ENCODE peak calls at places on chromosome 7, in ten cellular contexts. One of them, this sample, is unnamed. For H3K4me1, the result is how much of the 10 kb centered on the place peaks cover.

GRCh38 chr7:3943779-3944520 is 642.9 kb downstream of the SDK1 start:
- DNase-seq in Peyer's patch: no peak
- DNase-seq in PC-3: no peak
- DNase-seq in mammary epithelial cell: no peak
- DNase-seq in left ventricle myocardium inferior: no peak
- DNase-seq in adrenal gland: no peak
- DNase-seq in ovary: no peak
- DNase-seq in A549: no peak
- DNase-seq in lower lobe of right lung: no peak
- DNase-seq in IMR-90: no peak
- DNase-seq in this sample: no peak

GRCh38 chr7:155917836-155918385 is 105.6 kb upstream of the SHH start:
- DNase-seq in left ventricle myocardium inferior: no peak
- DNase-seq in PC-3: no peak
- DNase-seq in A549: no peak
- DNase-seq in lower lobe of right lung: no peak
- DNase-seq in Peyer's patch: no peak
- DNase-seq in adrenal gland: no peak
- DNase-seq in ovary: no peak
- DNase-seq in IMR-90: no peak
- DNase-seq in mammary epithelial cell: no peak
- DNase-seq in this sample: no peak

GRCh38 chr7:54664235-54665228 is 94.5 kb downstream of the SEC61G start:
- DNase-seq in Peyer's patch: peak
- DNase-seq in left ventricle myocardium inferior: peak
- DNase-seq in PC-3: peak
- DNase-seq in lower lobe of right lung: no peak
- DNase-seq in adrenal gland: peak
- DNase-seq in A549: peak
- DNase-seq in mammary epithelial cell: peak
- DNase-seq in IMR-90: peak
- DNase-seq in ovary: no peak
- DNase-seq in this sample: no peak

GRCh38 chr7:153022796-153023592 is 263.4 kb downstream of the ACTR3B start:
- DNase-seq in PC-3: no peak
- DNase-seq in ovary: no peak
- DNase-seq in adrenal gland: no peak
- DNase-seq in IMR-90: no peak
- DNase-seq in Peyer's patch: no peak
- DNase-seq in mammary epithelial cell: no peak
- DNase-seq in left ventricle myocardium inferior: no peak
- DNase-seq in A549: no peak
- DNase-seq in lower lobe of right lung: no peak
- DNase-seq in this sample: no peak

GRCh38 chr7:29319719-29320521 is 125.3 kb downstream of the CHN2 start:
- DNase-seq in mammary epithelial cell: no peak
- DNase-seq in PC-3: no peak
- DNase-seq in lower lobe of right lung: no peak
- DNase-seq in adrenal gland: no peak
- DNase-seq in ovary: no peak
- DNase-seq in A549: no peak
- DNase-seq in Peyer's patch: no peak
- DNase-seq in IMR-90: no peak
- DNase-seq in left ventricle myocardium inferior: no peak
- DNase-seq in this sample: no peak

GRCh38 chr7:37832194-37832593 is 16.2 kb upstream of the NME8 start:
- DNase-seq in A549: peak
- DNase-seq in adrenal gland: peak
- DNase-seq in ovary: peak
- DNase-seq in lower lobe of right lung: peak
- DNase-seq in left ventricle myocardium inferior: peak
- DNase-seq in IMR-90: no peak
- DNase-seq in mammary epithelial cell: no peak
- DNase-seq in PC-3: peak
- DNase-seq in Peyer's patch: peak
- DNase-seq in this sample: peak

GRCh38 chr7:31957090-31957720 is 113.0 kb downstream of the PDE1C start:
- DNase-seq in mammary epithelial cell: no peak
- DNase-seq in lower lobe of right lung: no peak
- DNase-seq in left ventricle myocardium inferior: no peak
- DNase-seq in PC-3: peak
- DNase-seq in A549: peak
- DNase-seq in Peyer's patch: no peak
- DNase-seq in adrenal gland: no peak
- DNase-seq in ovary: no peak
- DNase-seq in IMR-90: peak
- DNase-seq in this sample: no peak

GRCh38 chr7:131957338-131958025 is 401.1 kb upstream of the PODXL start:
- DNase-seq in lower lobe of right lung: no peak
- DNase-seq in adrenal gland: no peak
- DNase-seq in mammary epithelial cell: no peak
- DNase-seq in Peyer's patch: no peak
- DNase-seq in left ventricle myocardium inferior: no peak
- DNase-seq in IMR-90: no peak
- DNase-seq in A549: no peak
- DNase-seq in ovary: no peak
- DNase-seq in PC-3: peak
- DNase-seq in this sample: no peak

GRCh38 chr7:40418445-40418844 is 283.6 kb downstream of the SUGCT start:
- DNase-seq in mammary epithelial cell: no peak
- DNase-seq in left ventricle myocardium inferior: no peak
- DNase-seq in A549: no peak
- DNase-seq in adrenal gland: no peak
- DNase-seq in ovary: no peak
- DNase-seq in PC-3: no peak
- DNase-seq in IMR-90: no peak
- DNase-seq in lower lobe of right lung: no peak
- DNase-seq in Peyer's patch: no peak
- DNase-seq in this sample: no peak

GRCh38 chr7:13240349-13240748 is 552.9 kb downstream of the ARL4A start:
- DNase-seq in PC-3: peak
- DNase-seq in adrenal gland: no peak
- DNase-seq in ovary: no peak
- DNase-seq in left ventricle myocardium inferior: no peak
- DNase-seq in IMR-90: peak
- DNase-seq in A549: peak
- DNase-seq in mammary epithelial cell: peak
- DNase-seq in Peyer's patch: no peak
- DNase-seq in lower lobe of right lung: no peak
- DNase-seq in this sample: no peak

GRCh38 chr7:20331231-20331880 is 656 bp downstream of the ITGB8 start:
- DNase-seq in A549: peak
- DNase-seq in left ventricle myocardium inferior: peak
- DNase-seq in Peyer's patch: peak
- DNase-seq in adrenal gland: peak
- DNase-seq in PC-3: peak
- DNase-seq in IMR-90: peak
- DNase-seq in ovary: peak
- DNase-seq in mammary epithelial cell: no peak
- DNase-seq in lower lobe of right lung: peak
- DNase-seq in this sample: peak

GRCh38 chr7:107463139-107464078 is 6.4 kb upstream of the GPR22 start:
- DNase-seq in ovary: peak
- DNase-seq in mammary epithelial cell: peak
- DNase-seq in left ventricle myocardium inferior: peak
- DNase-seq in Peyer's patch: peak
- DNase-seq in adrenal gland: peak
- DNase-seq in PC-3: peak
- DNase-seq in lower lobe of right lung: peak
- DNase-seq in IMR-90: peak
- DNase-seq in A549: peak
- DNase-seq in this sample: peak

GRCh38 chr7:149664176-149664575 is 109.2 kb downstream of the ZNF467 start:
- DNase-seq in ovary: no peak
- DNase-seq in Peyer's patch: no peak
- DNase-seq in left ventricle myocardium inferior: no peak
- DNase-seq in mammary epithelial cell: peak
- DNase-seq in adrenal gland: no peak
- DNase-seq in IMR-90: no peak
- DNase-seq in lower lobe of right lung: no peak
- DNase-seq in A549: no peak
- DNase-seq in PC-3: no peak
- DNase-seq in this sample: no peak

GRCh38 chr7:141674201-141674671 is 27.7 kb downstream of the DENND11 start:
- DNase-seq in Peyer's patch: no peak
- DNase-seq in ovary: no peak
- DNase-seq in adrenal gland: peak
- DNase-seq in lower lobe of right lung: no peak
- DNase-seq in IMR-90: no peak
- DNase-seq in left ventricle myocardium inferior: no peak
- DNase-seq in mammary epithelial cell: peak
- DNase-seq in PC-3: peak
- DNase-seq in A549: peak
- DNase-seq in this sample: no peak
- H3K4me1 ChIP-seq in Peyer's patch: under half
- H3K4me1 ChIP-seq in ovary: under half
- H3K4me1 ChIP-seq in adrenal gland: under half
- H3K4me1 ChIP-seq in lower lobe of right lung: under half
- H3K4me1 ChIP-seq in IMR-90: under half
- H3K4me1 ChIP-seq in left ventricle myocardium inferior: under half
- H3K4me1 ChIP-seq in mammary epithelial cell: under half
- H3K4me1 ChIP-seq in PC-3: under half
- H3K4me1 ChIP-seq in A549: under half
- H3K4me1 ChIP-seq in this sample: under half

DNA sequence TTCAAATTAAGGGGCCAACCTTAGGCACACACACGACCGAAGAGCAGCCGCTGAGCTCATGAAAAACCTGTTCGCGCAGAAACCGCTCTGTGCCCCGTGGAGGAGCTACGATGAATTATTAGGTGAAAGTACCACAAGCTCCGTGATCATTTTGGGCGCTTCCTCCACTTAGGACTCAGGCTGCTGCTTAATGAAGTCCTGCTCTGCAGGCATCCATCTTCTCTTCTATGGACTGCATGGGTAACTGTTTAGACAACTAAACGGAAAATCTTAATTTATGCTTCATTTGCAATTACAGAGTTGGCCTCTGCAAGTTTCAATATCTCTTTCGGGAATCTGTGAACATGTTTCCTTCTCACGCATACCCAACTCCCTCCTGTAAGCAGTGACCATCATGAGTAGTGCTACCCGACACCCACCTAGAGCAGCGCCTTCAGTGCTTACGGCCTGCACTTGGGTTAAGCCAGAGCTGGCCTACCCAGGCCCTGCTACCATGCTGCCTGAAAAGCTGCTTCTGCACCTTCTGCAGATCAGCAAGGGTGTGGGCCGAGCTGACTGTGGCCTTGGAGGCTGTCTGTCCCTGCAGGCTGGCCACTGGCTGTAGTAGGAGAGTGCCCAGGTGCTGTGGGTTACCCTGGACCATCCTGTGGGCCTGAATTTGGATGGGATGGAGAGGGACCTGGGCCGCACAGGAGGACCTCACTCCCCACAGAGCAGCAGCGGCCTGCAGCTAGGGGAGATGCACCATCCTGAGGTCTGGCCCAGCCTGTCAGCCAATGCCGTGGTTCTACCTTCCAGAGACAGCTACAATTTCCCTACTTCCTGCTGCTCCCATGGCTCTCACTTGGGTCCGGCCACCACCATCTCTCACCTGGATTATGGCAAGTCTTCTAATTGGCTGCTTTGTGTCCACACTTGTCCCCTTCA is 36.0 kb downstream of the GNA12 start:
- DNase-seq in adrenal gland: peak
- DNase-seq in IMR-90: peak
- DNase-seq in lower lobe of right lung: no peak
- DNase-seq in Peyer's patch: no peak
- DNase-seq in ovary: no peak
- DNase-seq in mammary epithelial cell: no peak
- DNase-seq in A549: no peak
- DNase-seq in left ventricle myocardium inferior: no peak
- DNase-seq in PC-3: no peak
- DNase-seq in this sample: no peak
- H3K4me1 ChIP-seq in adrenal gland: half or more
- H3K4me1 ChIP-seq in IMR-90: half or more
- H3K4me1 ChIP-seq in lower lobe of right lung: under half
- H3K4me1 ChIP-seq in Peyer's patch: under half
- H3K4me1 ChIP-seq in ovary: under half
- H3K4me1 ChIP-seq in mammary epithelial cell: under half
- H3K4me1 ChIP-seq in A549: under half
- H3K4me1 ChIP-seq in left ventricle myocardium inferior: half or more
- H3K4me1 ChIP-seq in PC-3: under half
- H3K4me1 ChIP-seq in this sample: under half

GRCh38 chr7:713488-714230 is 12.8 kb upstream of the DNAAF5 start:
- DNase-seq in A549: no peak
- DNase-seq in left ventricle myocardium inferior: no peak
- DNase-seq in mammary epithelial cell: no peak
- DNase-seq in adrenal gland: no peak
- DNase-seq in ovary: peak
- DNase-seq in lower lobe of right lung: no peak
- DNase-seq in IMR-90: no peak
- DNase-seq in PC-3: no peak
- DNase-seq in Peyer's patch: no peak
- DNase-seq in this sample: no peak
- H3K4me1 ChIP-seq in A549: under half
- H3K4me1 ChIP-seq in left ventricle myocardium inferior: under half
- H3K4me1 ChIP-seq in mammary epithelial cell: under half
- H3K4me1 ChIP-seq in adrenal gland: under half
- H3K4me1 ChIP-seq in ovary: under half
- H3K4me1 ChIP-seq in lower lobe of right lung: under half
- H3K4me1 ChIP-seq in IMR-90: under half
- H3K4me1 ChIP-seq in PC-3: under half
- H3K4me1 ChIP-seq in Peyer's patch: under half
- H3K4me1 ChIP-seq in this sample: under half

GRCh38 chr7:102917436-102918353 is 4.9 kb downstream of the LRRC17 start:
- DNase-seq in lower lobe of right lung: no peak
- DNase-seq in IMR-90: no peak
- DNase-seq in PC-3: peak
- DNase-seq in A549: peak
- DNase-seq in left ventricle myocardium inferior: no peak
- DNase-seq in Peyer's patch: no peak
- DNase-seq in adrenal gland: no peak
- DNase-seq in ovary: no peak
- DNase-seq in mammary epithelial cell: no peak
- DNase-seq in this sample: no peak

GRCh38 chr7:102916426-102916825 is 3.6 kb downstream of the LRRC17 start:
- DNase-seq in ovary: no peak
- DNase-seq in PC-3: peak
- DNase-seq in A549: no peak
- DNase-seq in adrenal gland: no peak
- DNase-seq in lower lobe of right lung: no peak
- DNase-seq in left ventricle myocardium inferior: no peak
- DNase-seq in Peyer's patch: no peak
- DNase-seq in IMR-90: peak
- DNase-seq in mammary epithelial cell: peak
- DNase-seq in this sample: no peak

GRCh38 chr7:102914585-102914984 is 1.8 kb downstream of the LRRC17 start:
- DNase-seq in lower lobe of right lung: no peak
- DNase-seq in mammary epithelial cell: no peak
- DNase-seq in ovary: peak
- DNase-seq in left ventricle myocardium inferior: peak
- DNase-seq in adrenal gland: peak
- DNase-seq in Peyer's patch: no peak
- DNase-seq in A549: no peak
- DNase-seq in IMR-90: peak
- DNase-seq in PC-3: no peak
- DNase-seq in this sample: peak

GRCh38 chr7:102918865-102919264 is 6.1 kb downstream of the LRRC17 start:
- DNase-seq in adrenal gland: no peak
- DNase-seq in A549: no peak
- DNase-seq in mammary epithelial cell: no peak
- DNase-seq in left ventricle myocardium inferior: no peak
- DNase-seq in PC-3: no peak
- DNase-seq in ovary: no peak
- DNase-seq in Peyer's patch: no peak
- DNase-seq in IMR-90: no peak
- DNase-seq in lower lobe of right lung: no peak
- DNase-seq in this sample: no peak

GRCh38 chr7:102916881-102917280 is 4.1 kb downstream of the LRRC17 start:
- DNase-seq in left ventricle myocardium inferior: no peak
- DNase-seq in mammary epithelial cell: no peak
- DNase-seq in Peyer's patch: no peak
- DNase-seq in ovary: no peak
- DNase-seq in IMR-90: peak
- DNase-seq in adrenal gland: no peak
- DNase-seq in PC-3: peak
- DNase-seq in lower lobe of right lung: no peak
- DNase-seq in A549: no peak
- DNase-seq in this sample: no peak
- H3K4me1 ChIP-seq in left ventricle myocardium inferior: under half
- H3K4me1 ChIP-seq in mammary epithelial cell: under half
- H3K4me1 ChIP-seq in Peyer's patch: under half
- H3K4me1 ChIP-seq in ovary: under half
- H3K4me1 ChIP-seq in IMR-90: under half
- H3K4me1 ChIP-seq in adrenal gland: under half
- H3K4me1 ChIP-seq in PC-3: under half
- H3K4me1 ChIP-seq in lower lobe of right lung: under half
- H3K4me1 ChIP-seq in A549: under half
- H3K4me1 ChIP-seq in this sample: under half

This sample was measured in uterus.